ENCODE peak calls at places on chromosomes 11 and 22, in nine cellular contexts. One of them, this sample, is unnamed.
A peak's percentile ranks its signal among the peaks of the same experiment; 100 is the strongest.

GRCh38 chr11:133842730-133843129 is 2.6 kb downstream of the SPATA19 start:
- DNase-seq in T-helper 17 cell: no peak
- DNase-seq in psoas muscle: no peak
- DNase-seq in PC-9: no peak
- DNase-seq in naive thymus-derived CD4-positive, alpha-beta T cell: no peak
- DNase-seq in hypothalamus: no peak
- DNase-seq in endodermal cell: no peak
- DNase-seq in AG09319: no peak
- DNase-seq in activated naive CD4-positive, alpha-beta T cell treated with Interleukin-2 at 50 U/mL for 16 hours: no peak
- DNase-seq in this sample: no peak

GRCh38 chr11:83019888-83020579 is 51.7 kb downstream of the RAB30 start:
- DNase-seq in T-helper 17 cell: no peak
- DNase-seq in psoas muscle: peak; percentile 51
- DNase-seq in PC-9: no peak
- DNase-seq in naive thymus-derived CD4-positive, alpha-beta T cell: no peak
- DNase-seq in hypothalamus: no peak
- DNase-seq in endodermal cell: no peak
- DNase-seq in AG09319: no peak
- DNase-seq in activated naive CD4-positive, alpha-beta T cell treated with Interleukin-2 at 50 U/mL for 16 hours: no peak
- DNase-seq in this sample: no peak

GRCh38 chr11:57818812-57819211 is 57.2 kb downstream of the CTNND1 start:
- DNase-seq in T-helper 17 cell: no peak
- DNase-seq in psoas muscle: no peak
- DNase-seq in PC-9: no peak
- DNase-seq in naive thymus-derived CD4-positive, alpha-beta T cell: no peak
- DNase-seq in hypothalamus: no peak
- DNase-seq in endodermal cell: no peak
- DNase-seq in AG09319: no peak
- DNase-seq in activated naive CD4-positive, alpha-beta T cell treated with Interleukin-2 at 50 U/mL for 16 hours: no peak
- DNase-seq in this sample: no peak

GRCh38 chr11:113805640-113806039 is 26.0 kb downstream of the CLDN25 start:
- DNase-seq in T-helper 17 cell: no peak
- DNase-seq in psoas muscle: no peak
- DNase-seq in PC-9: no peak
- DNase-seq in naive thymus-derived CD4-positive, alpha-beta T cell: no peak
- DNase-seq in hypothalamus: no peak
- DNase-seq in endodermal cell: no peak
- DNase-seq in AG09319: no peak
- DNase-seq in activated naive CD4-positive, alpha-beta T cell treated with Interleukin-2 at 50 U/mL for 16 hours: no peak
- DNase-seq in this sample: no peak

GRCh38 chr11:106281455-106282173 is 204.2 kb downstream of the AASDHPPT start:
- DNase-seq in T-helper 17 cell: no peak
- DNase-seq in psoas muscle: no peak
- DNase-seq in PC-9: peak; percentile 93
- DNase-seq in naive thymus-derived CD4-positive, alpha-beta T cell: no peak
- DNase-seq in hypothalamus: no peak
- DNase-seq in endodermal cell: no peak
- DNase-seq in AG09319: peak; percentile 53
- DNase-seq in activated naive CD4-positive, alpha-beta T cell treated with Interleukin-2 at 50 U/mL for 16 hours: no peak
- DNase-seq in this sample: peak; percentile 63

GRCh38 chr11:67299471-67300191 is 3.7 kb upstream of the SSH3 start:
- DNase-seq in T-helper 17 cell: no peak
- DNase-seq in psoas muscle: peak; percentile 14
- DNase-seq in PC-9: no peak
- DNase-seq in naive thymus-derived CD4-positive, alpha-beta T cell: no peak
- DNase-seq in hypothalamus: no peak
- DNase-seq in endodermal cell: no peak
- DNase-seq in AG09319: no peak
- DNase-seq in activated naive CD4-positive, alpha-beta T cell treated with Interleukin-2 at 50 U/mL for 16 hours: no peak
- DNase-seq in this sample: no peak

GRCh38 chr11:81869337-81870065 is 864.2 kb downstream of the FAM181B start:
- DNase-seq in T-helper 17 cell: peak; percentile 56
- DNase-seq in psoas muscle: no peak
- DNase-seq in PC-9: no peak
- DNase-seq in naive thymus-derived CD4-positive, alpha-beta T cell: peak; percentile 92
- DNase-seq in hypothalamus: no peak
- DNase-seq in endodermal cell: no peak
- DNase-seq in AG09319: no peak
- DNase-seq in activated naive CD4-positive, alpha-beta T cell treated with Interleukin-2 at 50 U/mL for 16 hours: peak; percentile 83
- DNase-seq in this sample: no peak

GRCh38 chr11:332651-333480 is 12.2 kb upstream of the IFITM3 start:
- DNase-seq in T-helper 17 cell: no peak
- DNase-seq in psoas muscle: no peak
- DNase-seq in PC-9: no peak
- DNase-seq in naive thymus-derived CD4-positive, alpha-beta T cell: no peak
- DNase-seq in hypothalamus: no peak
- DNase-seq in endodermal cell: no peak
- DNase-seq in AG09319: no peak
- DNase-seq in activated naive CD4-positive, alpha-beta T cell treated with Interleukin-2 at 50 U/mL for 16 hours: no peak
- DNase-seq in this sample: no peak

GRCh38 chr11:47488674-47489394 is 39.9 kb upstream of the RAPSN start:
- DNase-seq in T-helper 17 cell: no peak
- DNase-seq in psoas muscle: no peak
- DNase-seq in PC-9: no peak
- DNase-seq in naive thymus-derived CD4-positive, alpha-beta T cell: no peak
- DNase-seq in hypothalamus: no peak
- DNase-seq in endodermal cell: no peak
- DNase-seq in AG09319: no peak
- DNase-seq in activated naive CD4-positive, alpha-beta T cell treated with Interleukin-2 at 50 U/mL for 16 hours: no peak
- DNase-seq in this sample: no peak

GRCh38 chr11:76588455-76589325 is 81.9 kb downstream of the LRRC32 start:
- DNase-seq in T-helper 17 cell: no peak
- DNase-seq in psoas muscle: peak; percentile 58
- DNase-seq in PC-9: no peak
- DNase-seq in naive thymus-derived CD4-positive, alpha-beta T cell: no peak
- DNase-seq in hypothalamus: no peak
- DNase-seq in endodermal cell: peak; percentile 45
- DNase-seq in AG09319: no peak
- DNase-seq in activated naive CD4-positive, alpha-beta T cell treated with Interleukin-2 at 50 U/mL for 16 hours: peak; percentile 70
- DNase-seq in this sample: no peak

GRCh38 chr11:34308049-34308692 is 49.6 kb downstream of the ABTB2 start:
- DNase-seq in T-helper 17 cell: no peak
- DNase-seq in psoas muscle: no peak
- DNase-seq in PC-9: peak; percentile 90
- DNase-seq in naive thymus-derived CD4-positive, alpha-beta T cell: no peak
- DNase-seq in hypothalamus: no peak
- DNase-seq in endodermal cell: no peak
- DNase-seq in AG09319: no peak
- DNase-seq in activated naive CD4-positive, alpha-beta T cell treated with Interleukin-2 at 50 U/mL for 16 hours: no peak
- DNase-seq in this sample: peak; percentile 45

GRCh38 chr11:96393753-96394348 is 4.0 kb downstream of the JRKL start:
- DNase-seq in T-helper 17 cell: no peak
- DNase-seq in psoas muscle: no peak
- DNase-seq in PC-9: no peak
- DNase-seq in naive thymus-derived CD4-positive, alpha-beta T cell: no peak
- DNase-seq in hypothalamus: no peak
- DNase-seq in endodermal cell: no peak
- DNase-seq in AG09319: no peak
- DNase-seq in activated naive CD4-positive, alpha-beta T cell treated with Interleukin-2 at 50 U/mL for 16 hours: no peak
- DNase-seq in this sample: peak; percentile 25

GRCh38 chr11:20097319-20098221 is 62.7 kb downstream of the DBX1 start:
- DNase-seq in T-helper 17 cell: no peak
- DNase-seq in psoas muscle: no peak
- DNase-seq in PC-9: no peak
- DNase-seq in naive thymus-derived CD4-positive, alpha-beta T cell: no peak
- DNase-seq in hypothalamus: no peak
- DNase-seq in endodermal cell: no peak
- DNase-seq in AG09319: peak; percentile 89
- DNase-seq in activated naive CD4-positive, alpha-beta T cell treated with Interleukin-2 at 50 U/mL for 16 hours: no peak
- DNase-seq in this sample: no peak

GRCh38 chr22:21448627-21449416 is 18.4 kb upstream of the TMEM191C start:
- DNase-seq in T-helper 17 cell: peak; percentile 6
- DNase-seq in psoas muscle: peak; percentile 7
- DNase-seq in PC-9: no peak
- DNase-seq in naive thymus-derived CD4-positive, alpha-beta T cell: no peak
- DNase-seq in hypothalamus: no peak
- DNase-seq in endodermal cell: peak; percentile 33
- DNase-seq in AG09319: no peak
- DNase-seq in activated naive CD4-positive, alpha-beta T cell treated with Interleukin-2 at 50 U/mL for 16 hours: no peak
- DNase-seq in this sample: no peak

GRCh38 chr11:15159085-15159484 is 44.4 kb downstream of the INSC start:
- DNase-seq in T-helper 17 cell: no peak
- DNase-seq in psoas muscle: no peak
- DNase-seq in PC-9: no peak
- DNase-seq in naive thymus-derived CD4-positive, alpha-beta T cell: no peak
- DNase-seq in hypothalamus: no peak
- DNase-seq in endodermal cell: peak; percentile 61
- DNase-seq in AG09319: no peak
- DNase-seq in activated naive CD4-positive, alpha-beta T cell treated with Interleukin-2 at 50 U/mL for 16 hours: no peak
- DNase-seq in this sample: peak; percentile 8

GRCh38 chr22:39514373-39514973 is 5.9 kb upstream of the ATF4 start:
- DNase-seq in T-helper 17 cell: no peak
- DNase-seq in psoas muscle: peak; percentile 64
- DNase-seq in PC-9: peak; percentile 42
- DNase-seq in naive thymus-derived CD4-positive, alpha-beta T cell: no peak
- DNase-seq in hypothalamus: no peak
- DNase-seq in endodermal cell: peak; percentile 89
- DNase-seq in AG09319: no peak
- DNase-seq in activated naive CD4-positive, alpha-beta T cell treated with Interleukin-2 at 50 U/mL for 16 hours: peak; percentile 58
- DNase-seq in this sample: no peak

GRCh38 chr11:12810497-12810896 is 136.3 kb downstream of the TEAD1 start:
- DNase-seq in T-helper 17 cell: no peak
- DNase-seq in psoas muscle: no peak
- DNase-seq in PC-9: no peak
- DNase-seq in naive thymus-derived CD4-positive, alpha-beta T cell: no peak
- DNase-seq in hypothalamus: no peak
- DNase-seq in endodermal cell: peak; percentile 47
- DNase-seq in AG09319: no peak
- DNase-seq in activated naive CD4-positive, alpha-beta T cell treated with Interleukin-2 at 50 U/mL for 16 hours: no peak
- DNase-seq in this sample: no peak

GRCh38 chr11:1872267-1872985 is 19.3 kb downstream of the PRR33 start:
- DNase-seq in T-helper 17 cell: no peak
- DNase-seq in psoas muscle: peak; percentile 18
- DNase-seq in PC-9: no peak
- DNase-seq in naive thymus-derived CD4-positive, alpha-beta T cell: no peak
- DNase-seq in hypothalamus: no peak
- DNase-seq in endodermal cell: no peak
- DNase-seq in AG09319: no peak
- DNase-seq in activated naive CD4-positive, alpha-beta T cell treated with Interleukin-2 at 50 U/mL for 16 hours: no peak
- DNase-seq in this sample: no peak

GRCh38 chr11:78228467-78228866 is 39.7 kb downstream of the USP35 start:
- DNase-seq in T-helper 17 cell: no peak
- DNase-seq in psoas muscle: no peak
- DNase-seq in PC-9: peak; percentile 64
- DNase-seq in naive thymus-derived CD4-positive, alpha-beta T cell: no peak
- DNase-seq in hypothalamus: no peak
- DNase-seq in endodermal cell: peak; percentile 72
- DNase-seq in AG09319: no peak
- DNase-seq in activated naive CD4-positive, alpha-beta T cell treated with Interleukin-2 at 50 U/mL for 16 hours: no peak
- DNase-seq in this sample: peak; percentile 48

GRCh38 chr11:60972182-60973030 is 926 bp downstream of the CD6 start:
- DNase-seq in T-helper 17 cell: no peak
- DNase-seq in psoas muscle: no peak
- DNase-seq in PC-9: no peak
- DNase-seq in naive thymus-derived CD4-positive, alpha-beta T cell: no peak
- DNase-seq in hypothalamus: no peak
- DNase-seq in endodermal cell: peak; percentile 34
- DNase-seq in AG09319: no peak
- DNase-seq in activated naive CD4-positive, alpha-beta T cell treated with Interleukin-2 at 50 U/mL for 16 hours: no peak
- DNase-seq in this sample: no peak